ENCODE peak calls at places on chromosomes 2 and 18, in nine cellular contexts. L, S, E, V, F, Q, X, Y and M are unnamed samples.
A peak's percentile ranks its signal among the peaks of the same experiment; 100 is the strongest.

GRCh38 chr2:233421091-233421816 is 67.0 kb downstream of the DGKD start:
- DNase-seq in V (no peak), Q (no peak), X (no peak), S (no peak), L (no peak), E (no peak), F (no peak), Y (no peak), M (no peak)

GRCh38 chr2:121276341-121276740 is 8.7 kb downstream of the TFCP2L1 start:
- DNase-seq in Y (no peak), L (no peak), F (no peak), S (no peak), V (no peak), E (no peak), X (no peak), Q (no peak), M (no peak)

GRCh38 chr18:56869189-56869777 is 218.1 kb downstream of the WDR7 start:
- DNase-seq in V (no peak), X (peak; percentile 50), F (no peak), Q (peak; percentile 55), L (no peak), S (no peak), Y (peak; percentile 68), E (no peak), M (no peak)

GRCh38 chr2:84417453-84417852 is 41.6 kb downstream of the SUCLG1 start:
- DNase-seq in Q (no peak), X (peak; percentile 48), L (no peak), E (no peak), Y (peak; percentile 6), S (no peak), V (no peak), F (no peak), M (no peak)

GRCh38 chr2:225337183-225337582 is 62.3 kb upstream of the NYAP2 start:
- DNase-seq in Q (no peak), V (no peak), E (no peak), L (no peak), X (peak; percentile 90), F (no peak), Y (peak; percentile 44), S (no peak), M (no peak)

GRCh38 chr2:233065954-233066470 is 5.9 kb downstream of the INPP5D start:
- DNase-seq in Q (no peak), F (no peak), L (no peak), E (no peak), Y (no peak), X (no peak), V (no peak), S (no peak), M (no peak)

GRCh38 chr18:78563110-78563509 is 416.5 kb upstream of the SALL3 start:
- DNase-seq in L (no peak), Y (no peak), F (no peak), S (no peak), Q (no peak), E (no peak), V (no peak), X (no peak), M (no peak)

GRCh38 chr2:63669596-63669995 is 80.8 kb downstream of the MDH1 start:
- DNase-seq in S (no peak), V (no peak), L (no peak), E (no peak), Q (no peak), X (no peak), Y (no peak), F (no peak), M (no peak)

GRCh38 chr2:71558300-71559051 is 105.1 kb downstream of the DYSF start:
- DNase-seq in E (peak; percentile 25), Y (no peak), X (peak; percentile 20), S (no peak), F (no peak), L (peak; percentile 87), Q (no peak), V (no peak), M (no peak)

GRCh38 chr2:190379249-190379964 is 28.7 kb upstream of the MFSD6 start:
- DNase-seq in V (no peak), L (no peak), S (no peak), F (no peak), X (peak; percentile 81), Y (peak; percentile 79), E (no peak), Q (no peak), M (no peak)

GRCh38 chr2:9266711-9267110 is 60.1 kb downstream of the ASAP2 start:
- DNase-seq in X (peak; percentile 83), L (no peak), V (no peak), E (no peak), Q (no peak), F (no peak), S (no peak), Y (no peak), M (no peak)

GRCh38 chr18:62611395-62612241 is 88.8 kb downstream of the ZCCHC2 start:
- DNase-seq in Q (no peak), E (no peak), F (peak; percentile 23), Y (no peak), X (no peak), V (no peak), L (no peak), S (no peak), M (no peak)
- H3K4me3 ChIP-seq in Q (no peak overlapping the region), E (no peak overlapping the region), F (peak overlapping the region; percentile 46), Y (no peak overlapping the region), X (no peak overlapping the region), V (no peak overlapping the region), L (no peak overlapping the region), S (no peak overlapping the region), M (no peak overlapping the region)

DNA sequence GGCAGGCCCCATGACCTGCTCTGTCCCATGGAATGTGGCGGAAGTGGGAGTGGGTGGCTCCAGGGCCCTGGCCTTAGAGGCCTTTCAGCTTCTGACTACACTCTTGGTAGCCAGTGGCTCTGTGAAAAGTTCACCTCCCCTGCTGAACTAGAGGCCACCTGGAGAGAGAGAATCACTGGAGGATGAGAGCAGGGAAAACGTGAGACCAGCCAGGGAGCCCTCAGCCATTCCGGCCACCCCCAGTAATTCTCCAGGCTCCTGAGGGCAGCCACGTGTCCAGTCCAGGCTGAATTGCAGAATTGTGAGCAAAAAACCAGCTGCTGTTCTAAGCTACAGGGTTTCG is 10.5 kb downstream of the COLEC12 start:
- DNase-seq in Y (no peak), V (no peak), L (no peak), X (no peak), S (no peak), E (no peak), F (no peak), Q (no peak), M (no peak)
- H3K4me1 ChIP-seq in Y (peaks cover 23% of the 10 kb centered on the region), V (no peaks in the 10 kb centered on the region), L (no peaks in the 10 kb centered on the region), X (peaks cover 10% of the 10 kb centered on the region), S (no peaks in the 10 kb centered on the region), E (peaks cover 2% of the 10 kb centered on the region), F (no peaks in the 10 kb centered on the region), Q (peaks cover 11% of the 10 kb centered on the region), M (no peaks in the 10 kb centered on the region)

DNA sequence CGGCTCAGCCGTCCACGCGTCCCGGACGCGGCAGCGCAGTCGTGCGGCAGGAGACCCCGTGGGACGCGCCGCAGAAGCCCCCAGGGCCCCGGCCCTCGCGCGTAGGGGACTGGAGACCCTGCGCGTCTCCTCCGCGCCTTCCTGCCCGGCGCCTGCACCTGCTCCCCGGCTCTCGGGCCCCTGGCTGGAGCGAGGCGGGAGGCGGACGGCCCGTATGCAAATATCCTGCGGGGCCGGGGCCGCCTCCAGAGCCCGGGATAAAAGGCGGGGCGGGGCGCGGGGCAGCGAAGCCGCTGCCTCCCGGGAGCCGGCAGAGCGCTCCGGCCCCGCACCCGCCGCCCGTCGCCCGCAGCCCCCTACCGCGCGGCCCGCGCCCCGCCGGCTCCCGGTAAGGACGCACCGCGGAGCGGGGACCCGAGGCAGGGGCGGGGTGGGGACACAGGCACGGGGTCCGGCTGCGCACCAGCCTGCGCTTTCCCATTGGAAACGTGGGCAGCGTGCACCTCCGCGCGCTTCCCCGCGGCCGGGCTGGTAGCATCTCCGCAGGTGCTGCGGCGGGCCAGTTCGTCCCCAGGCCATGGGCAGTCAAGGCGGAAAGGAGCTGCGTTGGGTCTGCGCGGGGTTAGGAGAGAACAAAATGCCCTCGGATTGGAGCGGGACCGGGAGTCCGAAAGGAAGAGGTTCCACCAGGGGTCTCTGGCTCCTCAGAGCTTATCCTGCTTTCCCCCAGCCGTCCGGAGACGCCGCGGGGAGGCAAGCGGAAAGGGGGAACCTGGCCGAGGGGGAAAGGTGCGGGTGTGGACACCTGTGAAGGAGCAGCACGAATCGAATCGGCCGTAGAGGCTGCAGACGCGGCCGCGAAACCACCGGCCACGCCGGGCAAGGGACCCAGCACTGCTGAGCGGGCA is at the start of gene ATP6V1C2:
- DNase-seq in X (no peak), V (peak; percentile 52), L (peak; percentile 27), Q (no peak), S (peak; percentile 73), F (peak; percentile 19), E (peak; percentile 16), Y (peak; percentile 40), M (no peak)
- H3K27me3 ChIP-seq in X (peaks cover 31% of the 10 kb centered on the region), V (peaks cover 9% of the 10 kb centered on the region), L (peaks cover 21% of the 10 kb centered on the region), Q (peaks cover 20% of the 10 kb centered on the region), S (peaks cover 32% of the 10 kb centered on the region), F (peaks cover 70% of the 10 kb centered on the region), E (peaks cover 47% of the 10 kb centered on the region), Y (peaks cover 29% of the 10 kb centered on the region), M (peaks cover 31% of the 10 kb centered on the region)

GRCh38 chr2:113818382-113818951 is 62.0 kb upstream of the SLC35F5 start:
- DNase-seq in V (no peak), S (no peak), Y (peak; percentile 96), Q (peak; percentile 83), F (peak; percentile 21), X (peak; percentile 100), E (peak; percentile 70), L (peak; percentile 97), M (no peak)
- H3K4me3 ChIP-seq in V (no peak overlapping the region), S (no peak overlapping the region), Y (peak overlapping the region; percentile 51), Q (peak overlapping the region; percentile 40), F (peak overlapping the region; percentile 43), X (no peak overlapping the region), E (no peak overlapping the region), L (no peak overlapping the region), M (no peak overlapping the region)

DNA sequence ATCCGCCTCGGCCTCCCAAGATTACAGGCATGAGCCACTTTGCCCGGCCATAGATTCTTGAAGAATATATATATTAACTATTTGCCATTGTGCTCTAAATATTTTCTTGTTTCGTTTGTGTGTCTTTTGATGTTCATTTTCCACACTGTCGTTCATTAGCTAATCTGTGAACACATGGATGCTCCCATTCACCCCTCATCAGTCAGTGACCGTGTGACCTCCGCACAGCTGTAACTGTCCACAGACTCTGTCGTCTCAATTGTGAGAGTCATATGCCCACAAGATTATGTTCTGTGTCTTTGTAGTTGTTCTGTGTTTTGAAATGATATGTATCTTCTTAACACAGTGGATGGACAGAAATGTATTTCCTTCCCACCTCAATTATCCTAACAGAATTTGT is 29.6 kb downstream of the RAMP1 start:
- DNase-seq in Y (no peak), S (no peak), F (no peak), X (no peak), L (no peak), E (no peak), V (no peak), Q (no peak), M (no peak)
- H3K4me1 ChIP-seq in Y (peaks cover 11% of the 10 kb centered on the region), S (no peaks in the 10 kb centered on the region), F (peaks cover 39% of the 10 kb centered on the region), X (peaks cover 5% of the 10 kb centered on the region), L (no peaks in the 10 kb centered on the region), E (peaks cover 15% of the 10 kb centered on the region), V (no peaks in the 10 kb centered on the region), Q (no peaks in the 10 kb centered on the region), M (no peaks in the 10 kb centered on the region)

GRCh38 chr2:218877331-218877730 is 3.3 kb upstream of the WNT10A start:
- DNase-seq in Y (no peak), Q (no peak), S (no peak), E (no peak), F (no peak), V (no peak), X (no peak), L (no peak), M (no peak)
- H3K27me3 ChIP-seq in Y (no peaks in the 10 kb centered on the region), Q (no peaks in the 10 kb centered on the region), S (peaks cover 72% of the 10 kb centered on the region), E (peaks cover 98% of the 10 kb centered on the region), F (peaks cover 85% of the 10 kb centered on the region), V (peaks cover 18% of the 10 kb centered on the region), X (peaks cover 53% of the 10 kb centered on the region), L (peaks cover 26% of the 10 kb centered on the region), M (peaks cover 9% of the 10 kb centered on the region)

GRCh38 chr2:107669335-107669734 is 157.4 kb upstream of the RGPD4 start:
- DNase-seq in Q (no peak), S (no peak), E (no peak), L (peak; percentile 14), V (no peak), X (peak; percentile 32), Y (peak; percentile 27), F (no peak), M (no peak)
- H3K4me3 ChIP-seq in Q (no peak overlapping the region), S (no peak overlapping the region), E (no peak overlapping the region), L (no peak overlapping the region), V (no peak overlapping the region), X (no peak overlapping the region), Y (no peak overlapping the region), F (no peak overlapping the region), M (no peak overlapping the region)